ENCODE peak calls at places on chromosomes 4 and X, in ten cellular contexts. E, X, R, N, H, Z, J, P, I and A are unnamed samples.

GRCh38 chrX:35726176-35726575 is 72.0 kb upstream of the MAGEB16 start:
- DNase-seq in E (peak), X (peak), R (no peak), N (no peak), H (no peak), Z (no peak), J (no peak), P (no peak), I (no peak), A (no peak)

GRCh38 chr4:66266035-66266434 is 595.7 kb upstream of the EPHA5 start:
- DNase-seq in E (no peak), X (no peak), R (no peak), N (no peak), H (no peak), Z (no peak), J (no peak), P (no peak), I (peak), A (no peak)

GRCh38 chr4:15006416-15007024 is 4.2 kb downstream of the CPEB2 start:
- DNase-seq in E (no peak), X (peak), R (no peak), N (no peak), H (no peak), Z (peak), J (no peak), P (no peak), I (no peak), A (no peak)

GRCh38 chrX:84469226-84469625 is 33.0 kb downstream of the HDX start:
- DNase-seq in E (peak), X (no peak), R (no peak), N (no peak), H (no peak), Z (no peak), J (no peak), P (no peak), I (no peak), A (no peak)

GRCh38 chr4:123096038-123096437 is 173.6 kb upstream of the NUDT6 start:
- DNase-seq in E (peak), X (no peak), R (no peak), N (no peak), H (no peak), Z (no peak), J (no peak), P (no peak), I (no peak), A (no peak)

GRCh38 chr4:147975325-147975724 is 243.4 kb downstream of the ARHGAP10 start:
- DNase-seq in E (no peak), X (no peak), R (no peak), N (no peak), H (no peak), Z (no peak), J (no peak), P (no peak), I (no peak), A (no peak)

GRCh38 chr4:109171098-109171497 is 131.4 kb downstream of the COL25A1 start:
- DNase-seq in E (no peak), X (no peak), R (no peak), N (no peak), H (no peak), Z (no peak), J (no peak), P (no peak), I (no peak), A (no peak)

GRCh38 chrX:136665258-136665900 is 17.4 kb downstream of the CD40LG start:
- DNase-seq in E (no peak), X (no peak), R (no peak), N (no peak), H (no peak), Z (no peak), J (no peak), P (no peak), I (no peak), A (no peak)

GRCh38 chr4:84167579-84167978 is 331.5 kb downstream of the NKX6-1 start:
- DNase-seq in E (no peak), X (no peak), R (no peak), N (no peak), H (no peak), Z (no peak), J (no peak), P (no peak), I (no peak), A (no peak)

GRCh38 chr4:6724461-6725111 is 8.6 kb downstream of the BLOC1S4 start:
- DNase-seq in E (no peak), X (no peak), R (no peak), N (no peak), H (no peak), Z (no peak), J (no peak), P (no peak), I (no peak), A (no peak)

GRCh38 chr4:118826723-118827444 is 9.0 kb downstream of the SEC24D start:
- DNase-seq in E (peak), X (no peak), R (no peak), N (no peak), H (no peak), Z (no peak), J (no peak), P (no peak), I (no peak), A (no peak)

GRCh38 chr4:73417973-73418372 is 13.9 kb downstream of the ALB start:
- DNase-seq in E (no peak), X (no peak), R (no peak), N (no peak), H (no peak), Z (no peak), J (no peak), P (no peak), I (no peak), A (no peak)

GRCh38 chr4:972651-973424 is 531 bp downstream of the DGKQ start:
- DNase-seq in E (peak), X (peak), R (no peak), N (no peak), H (peak), Z (peak), J (no peak), P (peak), I (no peak), A (no peak)

GRCh38 chrX:67555578-67556203 is 11.9 kb downstream of the AR start:
- DNase-seq in E (peak), X (peak), R (no peak), N (no peak), H (no peak), Z (no peak), J (no peak), P (no peak), I (no peak), A (no peak)

GRCh38 chrX:81304545-81304944 is 102.6 kb downstream of the SH3BGRL start:
- DNase-seq in E (no peak), X (no peak), R (no peak), N (no peak), H (no peak), Z (no peak), J (no peak), P (no peak), I (no peak), A (no peak)

GRCh38 chrX:53263597-53264094 is 17.7 kb downstream of the IQSEC2 start:
- DNase-seq in E (peak), X (peak), R (no peak), N (no peak), H (no peak), Z (no peak), J (no peak), P (no peak), I (no peak), A (no peak)

GRCh38 chr4:164866817-164867490 is 10.0 kb upstream of the APELA start:
- DNase-seq in E (peak), X (no peak), R (no peak), N (no peak), H (no peak), Z (no peak), J (no peak), P (no peak), I (no peak), A (no peak)

GRCh38 chrX:147890766-147891165 is 21.0 kb upstream of the FMR1 start:
- DNase-seq in E (peak), X (no peak), R (no peak), N (no peak), H (no peak), Z (no peak), J (no peak), P (no peak), I (no peak), A (no peak)

GRCh38 chr4:183398298-183399129 is 45.9 kb upstream of the CDKN2AIP start:
- DNase-seq in E (peak), X (peak), R (no peak), N (peak), H (peak), Z (peak), J (peak), P (peak), I (peak), A (peak)

GRCh38 chr4:128521634-128522253 is 234.1 kb upstream of the PGRMC2 start:
- DNase-seq in E (peak), X (peak), R (no peak), N (no peak), H (no peak), Z (no peak), J (no peak), P (no peak), I (no peak), A (no peak)

GRCh38 chr4:175469519-175469918 is 342.5 kb downstream of the GPM6A start:
- DNase-seq in E (peak), X (no peak), R (no peak), N (no peak), H (no peak), Z (no peak), J (no peak), P (no peak), I (no peak), A (no peak)

GRCh38 chr4:8285976-8286718 is 16.6 kb downstream of the HTRA3 start:
- DNase-seq in E (no peak), X (no peak), R (no peak), N (no peak), H (no peak), Z (no peak), J (peak), P (no peak), I (peak), A (no peak)

GRCh38 chrX:118603981-118604380 is 108.4 kb downstream of the DOCK11 start:
- DNase-seq in E (peak), X (peak), R (no peak), N (peak), H (no peak), Z (peak), J (peak), P (peak), I (no peak), A (peak)

GRCh38 chrX:46649421-46650260 is 76.1 kb downstream of the CHST7 start:
- DNase-seq in E (no peak), X (no peak), R (no peak), N (peak), H (no peak), Z (no peak), J (peak), P (no peak), I (no peak), A (no peak)